ENCODE peak calls at places on chromosomes 1 and 21, in nine cellular contexts. One of them, this sample, is unnamed.

GRCh38 chr21:38660333-38661295 is 145.1 kb upstream of the ETS2 start:
- DNase-seq in NCI-H2171: no peak
- DNase-seq in RWPE1: no peak
- DNase-seq in stimulated activated CD8-positive, alpha-beta memory T cell treated with anti-CD3 and anti-CD28 coated beads, Interleukin-15, amount 100 ng/mL, for 1 hour: no peak
- DNase-seq in activated CD4-positive, alpha-beta T cell treated with anti-CD3 and anti-CD28 coated beads, Interleukin-2, amount 10 ng/mL, durations not matched to agents 7 days and 5 days: peak; percentile 7
- DNase-seq in AG10803: no peak
- DNase-seq in PC-9: no peak
- DNase-seq in cerebellum: no peak
- DNase-seq in colonic mucosa: peak; percentile 53
- DNase-seq in this sample: no peak

GRCh38 chr1:33446590-33446989 is 15.7 kb upstream of the PHC2 start:
- DNase-seq in NCI-H2171: no peak
- DNase-seq in RWPE1: no peak
- DNase-seq in stimulated activated CD8-positive, alpha-beta memory T cell treated with anti-CD3 and anti-CD28 coated beads, Interleukin-15, amount 100 ng/mL, for 1 hour: no peak
- DNase-seq in activated CD4-positive, alpha-beta T cell treated with anti-CD3 and anti-CD28 coated beads, Interleukin-2, amount 10 ng/mL, durations not matched to agents 7 days and 5 days: no peak
- DNase-seq in AG10803: no peak
- DNase-seq in PC-9: no peak
- DNase-seq in cerebellum: no peak
- DNase-seq in colonic mucosa: no peak
- DNase-seq in this sample: no peak

GRCh38 chr1:6129313-6129712 is 50.8 kb downstream of the CHD5 start:
- DNase-seq in NCI-H2171: no peak
- DNase-seq in RWPE1: no peak
- DNase-seq in stimulated activated CD8-positive, alpha-beta memory T cell treated with anti-CD3 and anti-CD28 coated beads, Interleukin-15, amount 100 ng/mL, for 1 hour: no peak
- DNase-seq in activated CD4-positive, alpha-beta T cell treated with anti-CD3 and anti-CD28 coated beads, Interleukin-2, amount 10 ng/mL, durations not matched to agents 7 days and 5 days: no peak
- DNase-seq in AG10803: no peak
- DNase-seq in PC-9: no peak
- DNase-seq in cerebellum: no peak
- DNase-seq in colonic mucosa: no peak
- DNase-seq in this sample: no peak

GRCh38 chr1:152497273-152497672 is 13.3 kb upstream of the LCE5A start:
- DNase-seq in NCI-H2171: no peak
- DNase-seq in RWPE1: no peak
- DNase-seq in stimulated activated CD8-positive, alpha-beta memory T cell treated with anti-CD3 and anti-CD28 coated beads, Interleukin-15, amount 100 ng/mL, for 1 hour: no peak
- DNase-seq in activated CD4-positive, alpha-beta T cell treated with anti-CD3 and anti-CD28 coated beads, Interleukin-2, amount 10 ng/mL, durations not matched to agents 7 days and 5 days: no peak
- DNase-seq in AG10803: peak; percentile 33
- DNase-seq in PC-9: no peak
- DNase-seq in cerebellum: no peak
- DNase-seq in colonic mucosa: no peak
- DNase-seq in this sample: no peak

GRCh38 chr21:14711287-14711686 is 165.2 kb upstream of the SAMSN1 start:
- DNase-seq in NCI-H2171: no peak
- DNase-seq in RWPE1: no peak
- DNase-seq in stimulated activated CD8-positive, alpha-beta memory T cell treated with anti-CD3 and anti-CD28 coated beads, Interleukin-15, amount 100 ng/mL, for 1 hour: no peak
- DNase-seq in activated CD4-positive, alpha-beta T cell treated with anti-CD3 and anti-CD28 coated beads, Interleukin-2, amount 10 ng/mL, durations not matched to agents 7 days and 5 days: no peak
- DNase-seq in AG10803: no peak
- DNase-seq in PC-9: no peak
- DNase-seq in cerebellum: no peak
- DNase-seq in colonic mucosa: no peak
- DNase-seq in this sample: no peak

GRCh38 chr1:58780586-58781452 is 3.0 kb downstream of the JUN start:
- DNase-seq in NCI-H2171: no peak
- DNase-seq in RWPE1: no peak
- DNase-seq in stimulated activated CD8-positive, alpha-beta memory T cell treated with anti-CD3 and anti-CD28 coated beads, Interleukin-15, amount 100 ng/mL, for 1 hour: no peak
- DNase-seq in activated CD4-positive, alpha-beta T cell treated with anti-CD3 and anti-CD28 coated beads, Interleukin-2, amount 10 ng/mL, durations not matched to agents 7 days and 5 days: no peak
- DNase-seq in AG10803: peak; percentile 34
- DNase-seq in PC-9: peak; percentile 42
- DNase-seq in cerebellum: no peak
- DNase-seq in colonic mucosa: peak; percentile 28
- DNase-seq in this sample: no peak

GRCh38 chr1:17128361-17128760 is 9.1 kb upstream of the PADI2 start:
- DNase-seq in NCI-H2171: no peak
- DNase-seq in RWPE1: peak; percentile 93
- DNase-seq in stimulated activated CD8-positive, alpha-beta memory T cell treated with anti-CD3 and anti-CD28 coated beads, Interleukin-15, amount 100 ng/mL, for 1 hour: no peak
- DNase-seq in activated CD4-positive, alpha-beta T cell treated with anti-CD3 and anti-CD28 coated beads, Interleukin-2, amount 10 ng/mL, durations not matched to agents 7 days and 5 days: no peak
- DNase-seq in AG10803: peak; percentile 99
- DNase-seq in PC-9: peak; percentile 95
- DNase-seq in cerebellum: no peak
- DNase-seq in colonic mucosa: no peak
- DNase-seq in this sample: peak; percentile 61

GRCh38 chr1:95126846-95127245 is 9.7 kb downstream of the TLCD4 start:
- DNase-seq in NCI-H2171: no peak
- DNase-seq in RWPE1: no peak
- DNase-seq in stimulated activated CD8-positive, alpha-beta memory T cell treated with anti-CD3 and anti-CD28 coated beads, Interleukin-15, amount 100 ng/mL, for 1 hour: no peak
- DNase-seq in activated CD4-positive, alpha-beta T cell treated with anti-CD3 and anti-CD28 coated beads, Interleukin-2, amount 10 ng/mL, durations not matched to agents 7 days and 5 days: no peak
- DNase-seq in AG10803: no peak
- DNase-seq in PC-9: no peak
- DNase-seq in cerebellum: no peak
- DNase-seq in colonic mucosa: peak; percentile 27
- DNase-seq in this sample: no peak

GRCh38 chr1:230849451-230850194 is 18.7 kb downstream of the C1orf198 start:
- DNase-seq in NCI-H2171: no peak
- DNase-seq in RWPE1: peak; percentile 21
- DNase-seq in stimulated activated CD8-positive, alpha-beta memory T cell treated with anti-CD3 and anti-CD28 coated beads, Interleukin-15, amount 100 ng/mL, for 1 hour: no peak
- DNase-seq in activated CD4-positive, alpha-beta T cell treated with anti-CD3 and anti-CD28 coated beads, Interleukin-2, amount 10 ng/mL, durations not matched to agents 7 days and 5 days: no peak
- DNase-seq in AG10803: peak; percentile 93
- DNase-seq in PC-9: no peak
- DNase-seq in cerebellum: peak; percentile 32
- DNase-seq in colonic mucosa: no peak
- DNase-seq in this sample: no peak

GRCh38 chr1:221839794-221840395 is 98.0 kb upstream of the DUSP10 start:
- DNase-seq in NCI-H2171: no peak
- DNase-seq in RWPE1: peak; percentile 98
- DNase-seq in stimulated activated CD8-positive, alpha-beta memory T cell treated with anti-CD3 and anti-CD28 coated beads, Interleukin-15, amount 100 ng/mL, for 1 hour: peak; percentile 28
- DNase-seq in activated CD4-positive, alpha-beta T cell treated with anti-CD3 and anti-CD28 coated beads, Interleukin-2, amount 10 ng/mL, durations not matched to agents 7 days and 5 days: peak; percentile 37
- DNase-seq in AG10803: peak; percentile 74
- DNase-seq in PC-9: peak; percentile 96
- DNase-seq in cerebellum: no peak
- DNase-seq in colonic mucosa: peak; percentile 27
- DNase-seq in this sample: no peak

GRCh38 chr1:168408531-168409242 is 128.0 kb downstream of the TBX19 start:
- DNase-seq in NCI-H2171: no peak
- DNase-seq in RWPE1: peak; percentile 74
- DNase-seq in stimulated activated CD8-positive, alpha-beta memory T cell treated with anti-CD3 and anti-CD28 coated beads, Interleukin-15, amount 100 ng/mL, for 1 hour: peak; percentile 46
- DNase-seq in activated CD4-positive, alpha-beta T cell treated with anti-CD3 and anti-CD28 coated beads, Interleukin-2, amount 10 ng/mL, durations not matched to agents 7 days and 5 days: peak; percentile 67
- DNase-seq in AG10803: no peak
- DNase-seq in PC-9: peak; percentile 78
- DNase-seq in cerebellum: no peak
- DNase-seq in colonic mucosa: no peak
- DNase-seq in this sample: no peak

GRCh38 chr1:233661376-233662159 is 47.7 kb downstream of the KCNK1 start:
- DNase-seq in NCI-H2171: no peak
- DNase-seq in RWPE1: no peak
- DNase-seq in stimulated activated CD8-positive, alpha-beta memory T cell treated with anti-CD3 and anti-CD28 coated beads, Interleukin-15, amount 100 ng/mL, for 1 hour: no peak
- DNase-seq in activated CD4-positive, alpha-beta T cell treated with anti-CD3 and anti-CD28 coated beads, Interleukin-2, amount 10 ng/mL, durations not matched to agents 7 days and 5 days: no peak
- DNase-seq in AG10803: no peak
- DNase-seq in PC-9: no peak
- DNase-seq in cerebellum: no peak
- DNase-seq in colonic mucosa: no peak
- DNase-seq in this sample: no peak

GRCh38 chr1:45340816-45341215 is 576 bp upstream of the MUTYH start:
- DNase-seq in NCI-H2171: no peak
- DNase-seq in RWPE1: no peak
- DNase-seq in stimulated activated CD8-positive, alpha-beta memory T cell treated with anti-CD3 and anti-CD28 coated beads, Interleukin-15, amount 100 ng/mL, for 1 hour: no peak
- DNase-seq in activated CD4-positive, alpha-beta T cell treated with anti-CD3 and anti-CD28 coated beads, Interleukin-2, amount 10 ng/mL, durations not matched to agents 7 days and 5 days: peak; percentile 42
- DNase-seq in AG10803: no peak
- DNase-seq in PC-9: no peak
- DNase-seq in cerebellum: no peak
- DNase-seq in colonic mucosa: no peak
- DNase-seq in this sample: no peak

GRCh38 chr1:235416662-235417049 is 49.4 kb downstream of the TBCE start:
- DNase-seq in NCI-H2171: no peak
- DNase-seq in RWPE1: peak; percentile 38
- DNase-seq in stimulated activated CD8-positive, alpha-beta memory T cell treated with anti-CD3 and anti-CD28 coated beads, Interleukin-15, amount 100 ng/mL, for 1 hour: no peak
- DNase-seq in activated CD4-positive, alpha-beta T cell treated with anti-CD3 and anti-CD28 coated beads, Interleukin-2, amount 10 ng/mL, durations not matched to agents 7 days and 5 days: no peak
- DNase-seq in AG10803: no peak
- DNase-seq in PC-9: peak; percentile 54
- DNase-seq in cerebellum: peak; percentile 58
- DNase-seq in colonic mucosa: no peak
- DNase-seq in this sample: no peak

GRCh38 chr1:248243204-248243603 is 12.0 kb downstream of the OR2M4 start:
- DNase-seq in NCI-H2171: peak; percentile 12
- DNase-seq in RWPE1: peak; percentile 21
- DNase-seq in stimulated activated CD8-positive, alpha-beta memory T cell treated with anti-CD3 and anti-CD28 coated beads, Interleukin-15, amount 100 ng/mL, for 1 hour: no peak
- DNase-seq in activated CD4-positive, alpha-beta T cell treated with anti-CD3 and anti-CD28 coated beads, Interleukin-2, amount 10 ng/mL, durations not matched to agents 7 days and 5 days: peak; percentile 51
- DNase-seq in AG10803: peak; percentile 14
- DNase-seq in PC-9: no peak
- DNase-seq in cerebellum: no peak
- DNase-seq in colonic mucosa: no peak
- DNase-seq in this sample: peak; percentile 10

GRCh38 chr1:228735871-228736586 is 750 bp downstream of the RHOU start:
- DNase-seq in NCI-H2171: no peak
- DNase-seq in RWPE1: peak; percentile 5
- DNase-seq in stimulated activated CD8-positive, alpha-beta memory T cell treated with anti-CD3 and anti-CD28 coated beads, Interleukin-15, amount 100 ng/mL, for 1 hour: no peak
- DNase-seq in activated CD4-positive, alpha-beta T cell treated with anti-CD3 and anti-CD28 coated beads, Interleukin-2, amount 10 ng/mL, durations not matched to agents 7 days and 5 days: peak; percentile 26
- DNase-seq in AG10803: peak; percentile 19
- DNase-seq in PC-9: no peak
- DNase-seq in cerebellum: peak; percentile 7
- DNase-seq in colonic mucosa: peak; percentile 72
- DNase-seq in this sample: no peak

GRCh38 chr1:16143566-16144324 is 12.1 kb downstream of the EPHA2 start:
- DNase-seq in NCI-H2171: no peak
- DNase-seq in RWPE1: peak; percentile 95
- DNase-seq in stimulated activated CD8-positive, alpha-beta memory T cell treated with anti-CD3 and anti-CD28 coated beads, Interleukin-15, amount 100 ng/mL, for 1 hour: no peak
- DNase-seq in activated CD4-positive, alpha-beta T cell treated with anti-CD3 and anti-CD28 coated beads, Interleukin-2, amount 10 ng/mL, durations not matched to agents 7 days and 5 days: no peak
- DNase-seq in AG10803: no peak
- DNase-seq in PC-9: peak; percentile 99
- DNase-seq in cerebellum: no peak
- DNase-seq in colonic mucosa: peak; percentile 80
- DNase-seq in this sample: no peak

GRCh38 chr1:205812878-205813754 is at the start of gene SLC41A1:
- DNase-seq in NCI-H2171: peak; percentile 91
- DNase-seq in RWPE1: peak; percentile 100
- DNase-seq in stimulated activated CD8-positive, alpha-beta memory T cell treated with anti-CD3 and anti-CD28 coated beads, Interleukin-15, amount 100 ng/mL, for 1 hour: peak; percentile 87
- DNase-seq in activated CD4-positive, alpha-beta T cell treated with anti-CD3 and anti-CD28 coated beads, Interleukin-2, amount 10 ng/mL, durations not matched to agents 7 days and 5 days: peak; percentile 92
- DNase-seq in AG10803: peak; percentile 90
- DNase-seq in PC-9: peak; percentile 78
- DNase-seq in cerebellum: peak; percentile 100
- DNase-seq in colonic mucosa: peak; percentile 95
- DNase-seq in this sample: peak; percentile 12

GRCh38 chr1:37949524-37950152 is 2.8 kb upstream of the INPP5B start:
- DNase-seq in NCI-H2171: no peak
- DNase-seq in RWPE1: no peak
- DNase-seq in stimulated activated CD8-positive, alpha-beta memory T cell treated with anti-CD3 and anti-CD28 coated beads, Interleukin-15, amount 100 ng/mL, for 1 hour: no peak
- DNase-seq in activated CD4-positive, alpha-beta T cell treated with anti-CD3 and anti-CD28 coated beads, Interleukin-2, amount 10 ng/mL, durations not matched to agents 7 days and 5 days: no peak
- DNase-seq in AG10803: no peak
- DNase-seq in PC-9: peak; percentile 54
- DNase-seq in cerebellum: peak; percentile 75
- DNase-seq in colonic mucosa: no peak
- DNase-seq in this sample: no peak

GRCh38 chr1:163796394-163796821 is 474.7 kb downstream of the NUF2 start:
- DNase-seq in NCI-H2171: no peak
- DNase-seq in RWPE1: peak; percentile 20
- DNase-seq in stimulated activated CD8-positive, alpha-beta memory T cell treated with anti-CD3 and anti-CD28 coated beads, Interleukin-15, amount 100 ng/mL, for 1 hour: no peak
- DNase-seq in activated CD4-positive, alpha-beta T cell treated with anti-CD3 and anti-CD28 coated beads, Interleukin-2, amount 10 ng/mL, durations not matched to agents 7 days and 5 days: no peak
- DNase-seq in AG10803: peak; percentile 17
- DNase-seq in PC-9: no peak
- DNase-seq in cerebellum: no peak
- DNase-seq in colonic mucosa: no peak
- DNase-seq in this sample: no peak

GRCh38 chr1:46529031-46529630 is 22.3 kb downstream of the KNCN start:
- DNase-seq in NCI-H2171: no peak
- DNase-seq in RWPE1: no peak
- DNase-seq in stimulated activated CD8-positive, alpha-beta memory T cell treated with anti-CD3 and anti-CD28 coated beads, Interleukin-15, amount 100 ng/mL, for 1 hour: no peak
- DNase-seq in activated CD4-positive, alpha-beta T cell treated with anti-CD3 and anti-CD28 coated beads, Interleukin-2, amount 10 ng/mL, durations not matched to agents 7 days and 5 days: no peak
- DNase-seq in AG10803: no peak
- DNase-seq in PC-9: no peak
- DNase-seq in cerebellum: no peak
- DNase-seq in colonic mucosa: no peak
- DNase-seq in this sample: no peak

GRCh38 chr1:116207126-116207735 is 96.0 kb downstream of the MAB21L3 start:
- DNase-seq in NCI-H2171: no peak
- DNase-seq in RWPE1: no peak
- DNase-seq in stimulated activated CD8-positive, alpha-beta memory T cell treated with anti-CD3 and anti-CD28 coated beads, Interleukin-15, amount 100 ng/mL, for 1 hour: no peak
- DNase-seq in activated CD4-positive, alpha-beta T cell treated with anti-CD3 and anti-CD28 coated beads, Interleukin-2, amount 10 ng/mL, durations not matched to agents 7 days and 5 days: no peak
- DNase-seq in AG10803: no peak
- DNase-seq in PC-9: no peak
- DNase-seq in cerebellum: no peak
- DNase-seq in colonic mucosa: peak; percentile 42
- DNase-seq in this sample: no peak

GRCh38 chr1:235911876-235912275 is 45.2 kb upstream of the LYST start:
- DNase-seq in NCI-H2171: no peak
- DNase-seq in RWPE1: no peak
- DNase-seq in stimulated activated CD8-positive, alpha-beta memory T cell treated with anti-CD3 and anti-CD28 coated beads, Interleukin-15, amount 100 ng/mL, for 1 hour: no peak
- DNase-seq in activated CD4-positive, alpha-beta T cell treated with anti-CD3 and anti-CD28 coated beads, Interleukin-2, amount 10 ng/mL, durations not matched to agents 7 days and 5 days: no peak
- DNase-seq in AG10803: no peak
- DNase-seq in PC-9: no peak
- DNase-seq in cerebellum: no peak
- DNase-seq in colonic mucosa: no peak
- DNase-seq in this sample: no peak

GRCh38 chr1:167121375-167122120 is 27.7 kb downstream of the STYXL2 start:
- DNase-seq in NCI-H2171: no peak
- DNase-seq in RWPE1: peak; percentile 25
- DNase-seq in stimulated activated CD8-positive, alpha-beta memory T cell treated with anti-CD3 and anti-CD28 coated beads, Interleukin-15, amount 100 ng/mL, for 1 hour: no peak
- DNase-seq in activated CD4-positive, alpha-beta T cell treated with anti-CD3 and anti-CD28 coated beads, Interleukin-2, amount 10 ng/mL, durations not matched to agents 7 days and 5 days: peak; percentile 18
- DNase-seq in AG10803: peak; percentile 9
- DNase-seq in PC-9: peak; percentile 76
- DNase-seq in cerebellum: peak; percentile 87
- DNase-seq in colonic mucosa: peak; percentile 85
- DNase-seq in this sample: no peak

GRCh38 chr21:37220433-37220980 is 46.6 kb downstream of the VPS26C start:
- DNase-seq in NCI-H2171: peak; percentile 28
- DNase-seq in RWPE1: peak; percentile 37
- DNase-seq in stimulated activated CD8-positive, alpha-beta memory T cell treated with anti-CD3 and anti-CD28 coated beads, Interleukin-15, amount 100 ng/mL, for 1 hour: no peak
- DNase-seq in activated CD4-positive, alpha-beta T cell treated with anti-CD3 and anti-CD28 coated beads, Interleukin-2, amount 10 ng/mL, durations not matched to agents 7 days and 5 days: peak; percentile 49
- DNase-seq in AG10803: peak; percentile 47
- DNase-seq in PC-9: no peak
- DNase-seq in cerebellum: peak; percentile 56
- DNase-seq in colonic mucosa: no peak
- DNase-seq in this sample: no peak

GRCh38 chr1:186008920-186009737 is 274.9 kb downstream of the HMCN1 start:
- DNase-seq in NCI-H2171: no peak
- DNase-seq in RWPE1: no peak
- DNase-seq in stimulated activated CD8-positive, alpha-beta memory T cell treated with anti-CD3 and anti-CD28 coated beads, Interleukin-15, amount 100 ng/mL, for 1 hour: no peak
- DNase-seq in activated CD4-positive, alpha-beta T cell treated with anti-CD3 and anti-CD28 coated beads, Interleukin-2, amount 10 ng/mL, durations not matched to agents 7 days and 5 days: no peak
- DNase-seq in AG10803: peak; percentile 26
- DNase-seq in PC-9: no peak
- DNase-seq in cerebellum: no peak
- DNase-seq in colonic mucosa: no peak
- DNase-seq in this sample: no peak

GRCh38 chr1:88595355-88595754 is 88.7 kb upstream of the PKN2 start:
- DNase-seq in NCI-H2171: no peak
- DNase-seq in RWPE1: peak; percentile 11
- DNase-seq in stimulated activated CD8-positive, alpha-beta memory T cell treated with anti-CD3 and anti-CD28 coated beads, Interleukin-15, amount 100 ng/mL, for 1 hour: no peak
- DNase-seq in activated CD4-positive, alpha-beta T cell treated with anti-CD3 and anti-CD28 coated beads, Interleukin-2, amount 10 ng/mL, durations not matched to agents 7 days and 5 days: peak; percentile 12
- DNase-seq in AG10803: peak; percentile 40
- DNase-seq in PC-9: peak; percentile 64
- DNase-seq in cerebellum: no peak
- DNase-seq in colonic mucosa: no peak
- DNase-seq in this sample: peak; percentile 34

GRCh38 chr1:24437631-24438396 is 22.2 kb downstream of the NIPAL3 start:
- DNase-seq in NCI-H2171: no peak
- DNase-seq in RWPE1: no peak
- DNase-seq in stimulated activated CD8-positive, alpha-beta memory T cell treated with anti-CD3 and anti-CD28 coated beads, Interleukin-15, amount 100 ng/mL, for 1 hour: no peak
- DNase-seq in activated CD4-positive, alpha-beta T cell treated with anti-CD3 and anti-CD28 coated beads, Interleukin-2, amount 10 ng/mL, durations not matched to agents 7 days and 5 days: no peak
- DNase-seq in AG10803: peak; percentile 56
- DNase-seq in PC-9: no peak
- DNase-seq in cerebellum: no peak
- DNase-seq in colonic mucosa: no peak
- DNase-seq in this sample: no peak

GRCh38 chr1:92446546-92446945 is 40.2 kb downstream of the GFI1 start:
- DNase-seq in NCI-H2171: no peak
- DNase-seq in RWPE1: no peak
- DNase-seq in stimulated activated CD8-positive, alpha-beta memory T cell treated with anti-CD3 and anti-CD28 coated beads, Interleukin-15, amount 100 ng/mL, for 1 hour: no peak
- DNase-seq in activated CD4-positive, alpha-beta T cell treated with anti-CD3 and anti-CD28 coated beads, Interleukin-2, amount 10 ng/mL, durations not matched to agents 7 days and 5 days: no peak
- DNase-seq in AG10803: no peak
- DNase-seq in PC-9: no peak
- DNase-seq in cerebellum: no peak
- DNase-seq in colonic mucosa: no peak
- DNase-seq in this sample: no peak